ENCODE peak calls at places on chromosomes 4 and X, in five cellular contexts. S, X, R, U and Z are unnamed samples.

GRCh38 chrX:69297521-69297920 is 132.3 kb upstream of the PJA1 start:
- DNase-seq in S (no peak), X (no peak), R (peak), U (no peak), Z (no peak)

GRCh38 chr4:7241587-7242125 is 49.3 kb downstream of the SORCS2 start:
- DNase-seq in S (no peak), X (no peak), R (no peak), U (no peak), Z (no peak)

GRCh38 chr4:64911846-64912245 is 502.6 kb upstream of the TECRL start:
- DNase-seq in X (no peak), S (no peak), R (no peak), U (no peak), Z (no peak)

GRCh38 chrX:40098264-40099045 is 697 bp upstream of the BCOR start:
- DNase-seq in S (peak), R (peak), X (peak), U (peak), Z (peak)

GRCh38 chr4:13164783-13165371 is 319.3 kb downstream of the RAB28 start:
- DNase-seq in X (no peak), R (no peak), U (no peak), S (no peak), Z (no peak)

GRCh38 chrX:134548844-134549205 is 88.9 kb downstream of the HPRT1 start:
- DNase-seq in U (no peak), S (no peak), R (no peak), X (no peak), Z (no peak)

GRCh38 chrX:55754861-55755294 is 37.3 kb downstream of the RRAGB start:
- DNase-seq in S (peak), U (no peak), X (no peak), R (no peak), Z (no peak)

GRCh38 chrX:14899607-14900006 is 26.4 kb downstream of the MOSPD2 start:
- DNase-seq in R (peak), S (no peak), U (no peak), X (no peak), Z (no peak)

GRCh38 chr4:84647307-84647884 is 64.5 kb downstream of the CDS1 start:
- DNase-seq in R (no peak), X (no peak), S (no peak), U (no peak), Z (no peak)

GRCh38 chr4:41205854-41206460 is 8.4 kb downstream of the APBB2 start:
- DNase-seq in S (no peak), X (no peak), R (no peak), U (no peak), Z (no peak)

GRCh38 chr4:88320780-88321373 is 36.5 kb upstream of the PPM1K start:
- DNase-seq in X (no peak), S (peak), U (no peak), R (peak), Z (no peak)

GRCh38 chr4:179398414-179398813 is 1956.2 kb upstream of the AGA start:
- DNase-seq in R (no peak), S (no peak), U (no peak), X (no peak), Z (no peak)